ENCODE peak calls at places on chromosomes 2 and 18, in five cellular contexts. B is cardiac muscle cell, N is sigmoid colon, U is fibroblast of lung, J is mammary epithelial cell. S is an unnamed sample.
A peak's percentile ranks its signal among the peaks of the same experiment; 100 is the strongest.

GRCh38 chr2:20381457-20381856 is 30.8 kb upstream of the PUM2 start:
- DNase-seq in B (peak; percentile 70), N (peak; percentile 74), U (peak; percentile 78), J (peak; percentile 36), S (peak; percentile 38)

GRCh38 chr2:72917138-72917874 is at the start of gene EMX1:
- DNase-seq in U (no peak), N (no peak), J (peak; percentile 77), B (no peak), S (no peak)

GRCh38 chr2:115774361-115774760 is 1331.9 kb downstream of the DPP10 start:
- DNase-seq in B (no peak), J (no peak), N (no peak), U (no peak), S (no peak)

GRCh38 chr18:55407774-55408535 is 180.0 kb downstream of the TCF4 start:
- DNase-seq in J (no peak), U (no peak), N (no peak), B (no peak), S (no peak)

GRCh38 chr2:134323777-134324176 is 69.9 kb downstream of the MGAT5 start:
- DNase-seq in U (no peak), J (no peak), B (no peak), N (no peak), S (no peak)

GRCh38 chr2:113219889-113220641 is 46.3 kb downstream of the PSD4 start:
- DNase-seq in J (no peak), N (peak; percentile 83), B (peak; percentile 76), U (peak; percentile 71), S (no peak)

GRCh38 chr2:32688511-32688910 is 60.7 kb downstream of the TTC27 start:
- DNase-seq in U (peak; percentile 41), J (peak; percentile 78), N (no peak), B (peak; percentile 75), S (peak; percentile 57)

GRCh38 chr2:170651603-170652002 is 63.5 kb upstream of the SP5 start:
- DNase-seq in N (no peak), U (no peak), B (no peak), J (no peak), S (no peak)

GRCh38 chr18:366466-367053 is 98.7 kb upstream of the THOC1 start:
- DNase-seq in N (no peak), J (no peak), B (no peak), U (no peak), S (no peak)

GRCh38 chr2:179218848-179219594 is 45.6 kb downstream of the SESTD1 start:
- DNase-seq in N (peak; percentile 84), U (peak; percentile 91), J (peak; percentile 65), B (peak; percentile 93), S (peak; percentile 72)

GRCh38 chr2:191152841-191153240 is 2.0 kb upstream of the STAT4 start:
- DNase-seq in J (peak; percentile 23), U (no peak), N (no peak), B (peak; percentile 47), S (peak; percentile 31)

GRCh38 chr2:33216508-33217182 is 259.8 kb upstream of the RASGRP3 start:
- DNase-seq in B (peak; percentile 41), U (peak; percentile 49), N (peak; percentile 69), J (no peak), S (peak; percentile 36)

GRCh38 chr2:134421556-134422328 is 167.9 kb downstream of the MGAT5 start:
- DNase-seq in J (no peak), B (no peak), N (no peak), U (no peak), S (no peak)

GRCh38 chr2:45497355-45497754 is 113.7 kb downstream of the SRBD1 start:
- DNase-seq in U (no peak), N (no peak), B (peak; percentile 2), J (no peak), S (peak; percentile 52)

GRCh38 chr2:16263241-16263890 is 323.0 kb downstream of the MYCN start:
- DNase-seq in U (no peak), N (no peak), B (no peak), J (no peak), S (no peak)

GRCh38 chr2:105396254-105397024 is 2.4 kb downstream of the FHL2 start:
- DNase-seq in B (peak; percentile 87), J (peak; percentile 100), N (peak; percentile 74), U (peak; percentile 92), S (peak; percentile 100)

GRCh38 chr2:128789221-128789620 is 470.6 kb upstream of the HS6ST1 start:
- DNase-seq in U (no peak), B (no peak), J (no peak), N (no peak), S (no peak)

GRCh38 chr18:68229351-68229750 is 485.6 kb downstream of the TMX3 start:
- DNase-seq in N (no peak), B (no peak), U (no peak), J (no peak), S (no peak)

GRCh38 chr18:45619062-45619825 is 4.0 kb downstream of the SLC14A2 start:
- DNase-seq in B (peak; percentile 30), N (peak; percentile 76), J (no peak), U (peak; percentile 32), S (peak; percentile 65)

GRCh38 chr18:31490387-31490786 is 7.6 kb upstream of the DSG2 start:
- DNase-seq in N (no peak), U (no peak), J (peak; percentile 86), B (no peak), S (no peak)

GRCh38 chr18:9612989-9613388 is 1.4 kb downstream of the PPP4R1 start:
- DNase-seq in J (no peak), N (no peak), U (no peak), B (no peak), S (no peak)

GRCh38 chr2:234348081-234348480 is 148.8 kb downstream of the ARL4C start:
- DNase-seq in N (no peak), J (no peak), B (no peak), U (no peak), S (peak; percentile 59)

GRCh38 chr2:64862623-64863022 is 126.6 kb upstream of the SLC1A4 start:
- DNase-seq in N (no peak), J (peak; percentile 35), B (no peak), U (no peak), S (no peak)

GRCh38 chr2:69579561-69579960 is 64.0 kb downstream of the AAK1 start:
- DNase-seq in B (no peak), U (no peak), J (no peak), N (no peak), S (no peak)

GRCh38 chr18:7290077-7290476 is 59.2 kb downstream of the LRRC30 start:
- DNase-seq in B (no peak), J (no peak), N (no peak), U (no peak), S (no peak)

GRCh38 chr2:168640039-168640438 is 162.4 kb upstream of the NOSTRIN start:
- DNase-seq in J (no peak), N (no peak), U (no peak), B (no peak), S (no peak)

GRCh38 chr2:135840601-135841000 is 3.6 kb upstream of the LCT start:
- DNase-seq in J (no peak), U (peak; percentile 13), B (peak; percentile 22), N (no peak), S (peak; percentile 7)

GRCh38 chr2:189580267-189580661 is 322 bp downstream of the SLC40A1 start:
- DNase-seq in J (no peak), N (peak; percentile 63), B (peak; percentile 22), U (peak; percentile 26), S (peak; percentile 10)

GRCh38 chr2:62137431-62137830 is 58.5 kb upstream of the B3GNT2 start:
- DNase-seq in J (no peak), B (peak; percentile 15), U (no peak), N (no peak), S (no peak)

GRCh38 chr18:6682437-6683111 is 46.9 kb upstream of the ARHGAP28 start:
- DNase-seq in U (peak; percentile 9), J (no peak), N (peak; percentile 64), B (peak; percentile 3), S (no peak)

GRCh38 chr2:187500585-187501359 is 52.7 kb upstream of the CALCRL start:
- DNase-seq in J (no peak), B (peak; percentile 74), N (no peak), U (peak; percentile 83), S (peak; percentile 25)

GRCh38 chr2:88016948-88017779 is 817 bp upstream of the RNU2-63P start:
- DNase-seq in B (no peak), N (peak; percentile 72), J (peak; percentile 77), U (no peak), S (no peak)

GRCh38 chr2:70671059-70671685 is 96.8 kb downstream of the ADD2 start:
- DNase-seq in U (no peak), J (no peak), B (peak; percentile 18), N (peak; percentile 24), S (no peak)

GRCh38 chr2:99677814-99678213 is 188.0 kb upstream of the REV1 start:
- DNase-seq in N (no peak), B (no peak), U (no peak), J (no peak), S (no peak)

GRCh38 chr2:85250045-85250444 is 77.7 kb downstream of the TGOLN2 start:
- DNase-seq in U (peak; percentile 28), J (no peak), B (peak; percentile 79), N (peak; percentile 40), S (no peak)
- TF ChIP-seq CTCF in U (no peak), J (no peak), B (no peak), N (no peak), S (no peak)

GRCh38 chr18:58045265-58046086 is 1.4 kb downstream of the NEDD4L start:
- DNase-seq in B (peak; percentile 24), N (no peak), U (no peak), J (peak; percentile 78), S (peak; percentile 40)
- H3K4me3 ChIP-seq in B (peak overlapping the region; percentile 83), N (peak overlapping the region; percentile 83), U (peak overlapping the region; percentile 81), J (peak overlapping the region; percentile 80), S (peak overlapping the region; percentile 78)

GRCh38 chr18:12478269-12479057 is 70.7 kb downstream of the PRELID3A start:
- DNase-seq in N (no peak), J (no peak), B (no peak), U (no peak), S (no peak)
- TF ChIP-seq CTCF in N (no peak), J (no peak), B (no peak), U (no peak), S (no peak)

GRCh38 chr2:174873457-174873856 is 109.2 kb upstream of the CHRNA1 start:
- DNase-seq in J (no peak), N (no peak), U (peak; percentile 14), B (peak; percentile 87), S (no peak)

GRCh38 chr2:174877796-174878195 is 113.5 kb upstream of the CHRNA1 start:
- DNase-seq in U (peak; percentile 55), N (no peak), B (no peak), J (no peak), S (no peak)

GRCh38 chr2:174881678-174882077 is 117.4 kb upstream of the CHRNA1 start:
- DNase-seq in B (no peak), J (no peak), U (no peak), N (no peak), S (no peak)

GRCh38 chr2:174874081-174874480 is 109.8 kb upstream of the CHRNA1 start:
- DNase-seq in N (no peak), J (no peak), U (peak; percentile 28), B (peak; percentile 34), S (no peak)

GRCh38 chr2:174878537-174879147 is 114.4 kb upstream of the CHRNA1 start:
- DNase-seq in U (peak; percentile 76), B (peak; percentile 39), J (peak; percentile 40), N (no peak), S (peak; percentile 30)
- H3K4me3 ChIP-seq in U (peak overlapping the region; percentile 50), B (no peak overlapping the region), J (peak overlapping the region; percentile 1), N (peak overlapping the region; percentile 45), S (peak overlapping the region; percentile 48)

S was measured in foreskin fibroblast.